ENCODE peak calls at places on chromosome X, in nine cellular contexts. Z is GM23338, H is spleen, R is GM12878, J is prostate gland, U is HCT116, N is breast epithelium, F is SK-N-SH, Q is stomach. G is an unnamed sample.

GRCh38 chrX:17500145-17500579 is 125.2 kb downstream of the NHS start:
- DNase-seq in Z (no peak), H (no peak), R (no peak), J (no peak), U (peak), N (no peak), F (no peak), Q (peak), G (no peak)

GRCh38 chrX:102950908-102951866 is 14.1 kb downstream of the RAB40AL start:
- DNase-seq in Z (peak), H (no peak), R (no peak), J (peak), U (peak), N (no peak), F (peak), Q (peak), G (peak)

GRCh38 chrX:51098046-51098445 is 187.5 kb downstream of the BMP15 start:
- DNase-seq in Z (no peak), H (no peak), R (no peak), J (no peak), U (no peak), N (no peak), F (no peak), Q (no peak), G (no peak)

GRCh38 chrX:48493890-48494364 is 14.9 kb upstream of the PORCN start:
- DNase-seq in Z (peak), H (peak), R (no peak), J (no peak), U (peak), N (no peak), F (no peak), Q (peak), G (no peak)

GRCh38 chrX:13050151-13050550 is 5.7 kb upstream of the FAM9C start:
- DNase-seq in Z (no peak), H (no peak), R (no peak), J (no peak), U (no peak), N (no peak), F (no peak), Q (no peak), G (no peak)

GRCh38 chrX:5122181-5122678 is 1106.4 kb downstream of the NLGN4X start:
- DNase-seq in Z (no peak), H (no peak), R (no peak), J (no peak), U (no peak), N (no peak), F (no peak), Q (no peak), G (no peak)

GRCh38 chrX:46965125-46965758 is 53.0 kb downstream of the JADE3 start:
- DNase-seq in Z (no peak), H (no peak), R (no peak), J (no peak), U (no peak), N (no peak), F (no peak), Q (no peak), G (no peak)

GRCh38 chrX:68685722-68686683 is 38.5 kb downstream of the STARD8 start:
- DNase-seq in Z (peak), H (peak), R (no peak), J (no peak), U (no peak), N (no peak), F (peak), Q (no peak), G (peak)

GRCh38 chrX:148500428-148501120 is at the start of gene AFF2:
- DNase-seq in Z (peak), H (peak), R (no peak), J (no peak), U (no peak), N (no peak), F (peak), Q (peak), G (peak)

GRCh38 chrX:118536687-118537461 is 41.3 kb downstream of the DOCK11 start:
- DNase-seq in Z (peak), H (no peak), R (peak), J (no peak), U (no peak), N (no peak), F (peak), Q (no peak), G (no peak)

GRCh38 chrX:25105251-25105650 is 89.5 kb upstream of the ARX start:
- DNase-seq in Z (peak), H (no peak), R (no peak), J (no peak), U (no peak), N (no peak), F (no peak), Q (no peak), G (no peak)

GRCh38 chrX:6732101-6732500 is 197.2 kb upstream of the VCX3A start:
- DNase-seq in Z (no peak), H (no peak), R (peak), J (no peak), U (no peak), N (no peak), F (no peak), Q (no peak), G (no peak)

GRCh38 chrX:2609431-2610238 is 81.5 kb upstream of the CD99 start:
- DNase-seq in Z (peak), H (no peak), R (no peak), J (no peak), U (no peak), N (no peak), F (no peak), Q (no peak), G (no peak)

GRCh38 chrX:110210417-110211139 is 107.3 kb downstream of the AMMECR1 start:
- DNase-seq in Z (no peak), H (no peak), R (no peak), J (no peak), U (peak), N (no peak), F (no peak), Q (no peak), G (no peak)

GRCh38 chrX:72247206-72247944 is 8.5 kb upstream of the ERCC6L start:
- DNase-seq in Z (no peak), H (no peak), R (no peak), J (no peak), U (no peak), N (no peak), F (no peak), Q (peak), G (no peak)

GRCh38 chrX:76148753-76149152 is 24.1 kb upstream of the PBDC1 start:
- DNase-seq in Z (peak), H (peak), R (peak), J (peak), U (no peak), N (peak), F (no peak), Q (no peak), G (peak)

GRCh38 chrX:83759872-83760271 is 101.1 kb upstream of the CYLC1 start:
- DNase-seq in Z (peak), H (no peak), R (no peak), J (no peak), U (no peak), N (no peak), F (peak), Q (no peak), G (no peak)

GRCh38 chrX:98412058-98412457 is 1528.3 kb downstream of the RPA4 start:
- DNase-seq in Z (no peak), H (no peak), R (no peak), J (no peak), U (no peak), N (no peak), F (no peak), Q (no peak), G (no peak)

GRCh38 chrX:129450123-129450522 is 73.2 kb downstream of the SMARCA1 start:
- DNase-seq in Z (no peak), H (no peak), R (no peak), J (no peak), U (no peak), N (no peak), F (no peak), Q (no peak), G (no peak)

GRCh38 chrX:119784747-119785446 is 6.5 kb downstream of the RPL39 start:
- DNase-seq in Z (peak), H (peak), R (no peak), J (no peak), U (no peak), N (no peak), F (peak), Q (peak), G (no peak)

GRCh38 chrX:48956728-48957414 is 536 bp downstream of the OTUD5 start:
- DNase-seq in Z (no peak), H (peak), R (no peak), J (peak), U (no peak), N (no peak), F (no peak), Q (peak), G (peak)

GRCh38 chrX:13235930-13236329 is 83.9 kb downstream of the ATXN3L start:
- DNase-seq in Z (no peak), H (no peak), R (no peak), J (no peak), U (no peak), N (no peak), F (no peak), Q (no peak), G (no peak)

GRCh38 chrX:31237189-31237588 is 165.3 kb upstream of the FTHL17 start:
- DNase-seq in Z (no peak), H (no peak), R (no peak), J (no peak), U (no peak), N (no peak), F (no peak), Q (no peak), G (no peak)

GRCh38 chrX:123818243-123818642 is 41.6 kb upstream of the XIAP start:
- DNase-seq in Z (no peak), H (no peak), R (no peak), J (no peak), U (no peak), N (no peak), F (no peak), Q (peak), G (no peak)

GRCh38 chrX:115399306-115399705 is 109.8 kb downstream of the LUZP4 start:
- DNase-seq in Z (no peak), H (no peak), R (no peak), J (no peak), U (no peak), N (no peak), F (no peak), Q (no peak), G (no peak)

GRCh38 chrX:136030357-136031225 is 45.4 kb downstream of the SLC9A6 start:
- DNase-seq in Z (no peak), H (no peak), R (no peak), J (no peak), U (no peak), N (no peak), F (no peak), Q (no peak), G (no peak)

GRCh38 chrX:2351999-2352995 is 148.5 kb downstream of the DHRSX start:
- DNase-seq in Z (no peak), H (no peak), R (no peak), J (no peak), U (no peak), N (no peak), F (no peak), Q (no peak), G (no peak)

GRCh38 chrX:13826770-13827169 is 9.9 kb upstream of the GPM6B start:
- DNase-seq in Z (no peak), H (no peak), R (no peak), J (no peak), U (no peak), N (no peak), F (no peak), Q (no peak), G (no peak)

GRCh38 chrX:136121788-136122187 is 25.5 kb upstream of the FHL1 start:
- DNase-seq in Z (no peak), H (no peak), R (no peak), J (no peak), U (no peak), N (no peak), F (no peak), Q (no peak), G (no peak)

GRCh38 chrX:73903941-73904340 is 340.9 kb downstream of the CHIC1 start:
- DNase-seq in Z (no peak), H (no peak), R (no peak), J (no peak), U (no peak), N (no peak), F (no peak), Q (no peak), G (no peak)

GRCh38 chrX:129115935-129116334 is 407.4 kb downstream of the SMARCA1 start:
- DNase-seq in Z (no peak), H (no peak), R (no peak), J (no peak), U (no peak), N (no peak), F (no peak), Q (no peak), G (no peak)

GRCh38 chrX:74505437-74505836 is 84.1 kb downstream of the SLC16A2 start:
- DNase-seq in Z (no peak), H (no peak), R (no peak), J (no peak), U (no peak), N (no peak), F (no peak), Q (no peak), G (no peak)

GRCh38 chrX:47595701-47596655 is 13.7 kb downstream of the TIMP1 start:
- DNase-seq in Z (no peak), H (no peak), R (no peak), J (no peak), U (no peak), N (no peak), F (no peak), Q (no peak), G (no peak)

GRCh38 chrX:84187501-84188319 is at the start of gene RPS6KA6:
- DNase-seq in Z (peak), H (peak), R (no peak), J (peak), U (no peak), N (no peak), F (peak), Q (no peak), G (no peak)

GRCh38 chrX:29555465-29556091 is 659.8 kb upstream of the MAGEB2 start:
- DNase-seq in Z (no peak), H (no peak), R (peak), J (no peak), U (no peak), N (no peak), F (no peak), Q (no peak), G (no peak)
- TF ChIP-seq POLR2AphosphoS5 in Z (no peak), H (no peak), R (peak), J (no peak), U (no peak), N (no peak), F (no peak), Q (no peak), G (no peak)

DNA sequence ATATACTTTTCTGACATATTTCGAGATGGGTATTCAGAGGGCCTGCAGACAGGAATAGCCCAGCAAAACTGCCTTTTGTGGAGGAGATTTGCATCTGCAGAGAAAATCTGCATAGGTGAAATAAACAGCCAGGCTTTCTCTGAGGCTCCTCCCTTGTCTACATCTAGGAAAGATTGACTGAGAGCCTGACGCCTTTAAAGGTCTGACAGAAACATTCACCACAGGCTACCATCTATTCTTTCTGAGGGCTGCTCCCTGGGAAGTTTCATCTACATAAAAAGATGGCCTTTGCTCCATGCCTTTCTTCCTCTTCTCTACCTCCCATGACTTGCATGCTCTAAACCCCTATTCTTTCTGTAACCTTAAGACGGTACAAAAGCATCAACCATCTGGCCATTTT is 55.0 kb upstream of the AP1S2 start:
- DNase-seq in Z (peak), H (no peak), R (no peak), J (no peak), U (no peak), N (no peak), F (no peak), Q (no peak), G (no peak)
- TF ChIP-seq POLR2AphosphoS5 in Z (no peak), H (no peak), R (no peak), J (no peak), U (no peak), N (no peak), F (no peak), Q (no peak), G (no peak)

GRCh38 chrX:154360155-154360713 is 14.2 kb downstream of the FLNA start:
- DNase-seq in Z (no peak), H (no peak), R (no peak), J (no peak), U (no peak), N (no peak), F (no peak), Q (no peak), G (no peak)

GRCh38 chrX:154357205-154357604 is 17.2 kb downstream of the FLNA start:
- DNase-seq in Z (no peak), H (no peak), R (no peak), J (no peak), U (no peak), N (no peak), F (no peak), Q (no peak), G (no peak)

GRCh38 chrX:154358011-154358410 is 16.4 kb downstream of the FLNA start:
- DNase-seq in Z (no peak), H (no peak), R (no peak), J (no peak), U (no peak), N (no peak), F (no peak), Q (no peak), G (no peak)

GRCh38 chrX:154358829-154359228 is 15.6 kb downstream of the FLNA start:
- DNase-seq in Z (no peak), H (no peak), R (no peak), J (no peak), U (no peak), N (no peak), F (no peak), Q (no peak), G (peak)

DNA sequence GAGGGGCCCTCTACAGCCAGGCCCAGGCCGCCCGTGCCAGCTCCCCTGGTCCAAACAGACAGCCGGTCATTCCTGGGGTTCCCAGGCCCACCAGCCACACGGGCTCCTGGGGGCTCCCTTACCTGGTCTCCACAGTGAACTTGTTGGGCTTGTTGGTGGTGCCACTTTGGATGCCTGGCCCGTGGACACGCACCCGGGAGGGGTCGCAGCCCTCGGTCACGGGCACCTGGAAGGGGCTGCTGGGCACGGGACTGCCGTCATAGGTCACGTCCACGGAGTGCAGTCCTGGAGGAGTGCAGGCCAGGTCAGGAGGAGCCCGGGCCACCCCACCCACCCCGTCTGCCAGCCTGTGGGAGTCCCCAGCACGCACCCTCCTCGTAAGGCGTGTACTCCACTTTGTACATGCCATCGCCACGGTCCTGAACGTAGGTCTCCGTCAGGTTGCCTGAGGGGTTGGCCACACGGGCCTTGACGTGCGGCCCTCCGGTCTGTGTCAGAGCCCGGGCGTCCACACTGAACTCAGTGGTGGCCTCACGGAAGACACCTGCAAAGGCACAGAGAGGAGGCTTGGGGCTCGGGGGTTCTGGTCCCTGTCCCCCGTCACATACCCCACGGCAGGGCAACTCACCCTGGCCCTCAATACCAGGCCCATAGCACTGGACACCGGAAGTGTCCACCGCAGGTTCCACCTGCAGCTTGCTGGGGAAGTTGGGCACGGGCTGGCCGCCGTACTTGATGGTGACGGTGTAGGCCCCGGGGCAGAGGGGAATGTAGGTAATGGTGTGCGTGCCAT is 14.9 kb downstream of the FLNA start:
- DNase-seq in Z (no peak), H (no peak), R (no peak), J (no peak), U (no peak), N (no peak), F (no peak), Q (no peak), G (peak)
- TF ChIP-seq POLR2AphosphoS5 in Z (no peak), H (peak), R (no peak), J (no peak), U (no peak), N (no peak), F (no peak), Q (no peak), G (no peak)

DNA sequence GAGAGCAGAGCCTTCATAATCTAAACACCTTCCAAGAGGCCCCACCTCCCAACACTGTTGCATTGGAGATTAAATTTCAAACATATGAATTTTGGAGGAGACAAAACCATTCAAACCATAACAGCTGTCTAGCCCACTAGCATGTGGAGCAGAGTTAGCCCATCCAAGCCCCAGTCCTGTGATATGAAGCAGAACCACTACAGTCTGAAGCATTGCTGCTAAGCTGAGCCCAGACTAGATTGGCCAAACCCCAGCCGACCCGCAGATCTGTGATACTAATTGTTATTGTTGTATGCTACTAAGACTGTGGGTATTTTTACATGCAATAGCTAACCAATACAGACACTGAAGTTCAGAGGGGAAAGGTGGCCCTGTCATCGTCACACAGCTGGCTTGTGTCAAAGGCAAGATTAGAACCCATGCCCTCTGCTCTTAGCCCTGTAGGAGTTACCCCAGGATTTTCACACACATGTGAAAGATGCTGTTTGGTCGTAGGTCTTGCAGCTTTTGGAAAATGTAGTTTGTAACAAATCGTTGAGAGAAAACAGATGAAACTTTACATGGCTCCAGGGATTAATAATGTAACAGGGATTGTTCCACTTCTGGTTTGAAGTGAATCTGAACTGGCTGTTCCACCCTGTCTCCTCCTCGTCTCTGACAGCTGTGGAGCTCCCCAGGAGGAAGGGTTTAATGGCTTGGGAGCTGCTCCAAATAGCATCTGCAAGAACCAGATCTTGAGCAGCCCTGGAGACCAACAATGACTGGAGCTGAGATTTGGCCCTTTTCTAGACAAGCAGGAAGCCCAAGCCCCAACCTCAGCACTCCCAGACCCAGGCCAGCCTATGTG is 517.5 kb downstream of the MID1IP1 start:
- DNase-seq in Z (no peak), H (no peak), R (no peak), J (no peak), U (no peak), N (no peak), F (no peak), Q (no peak), G (no peak)
- TF ChIP-seq POLR2AphosphoS5 in Z (no peak), H (no peak), R (no peak), J (no peak), U (no peak), N (no peak), F (no peak), Q (no peak), G (no peak)

GRCh38 chrX:87572911-87573310 is 55.3 kb downstream of the KLHL4 start:
- DNase-seq in Z (no peak), H (no peak), R (no peak), J (no peak), U (no peak), N (no peak), F (no peak), Q (no peak), G (no peak)

GRCh38 chrX:87571965-87572364 is 54.4 kb downstream of the KLHL4 start:
- DNase-seq in Z (no peak), H (no peak), R (no peak), J (no peak), U (no peak), N (no peak), F (no peak), Q (no peak), G (no peak)
- TF ChIP-seq POLR2AphosphoS5 in Z (no peak), H (no peak), R (no peak), J (no peak), U (no peak), N (no peak), F (no peak), Q (no peak), G (no peak)

DNA sequence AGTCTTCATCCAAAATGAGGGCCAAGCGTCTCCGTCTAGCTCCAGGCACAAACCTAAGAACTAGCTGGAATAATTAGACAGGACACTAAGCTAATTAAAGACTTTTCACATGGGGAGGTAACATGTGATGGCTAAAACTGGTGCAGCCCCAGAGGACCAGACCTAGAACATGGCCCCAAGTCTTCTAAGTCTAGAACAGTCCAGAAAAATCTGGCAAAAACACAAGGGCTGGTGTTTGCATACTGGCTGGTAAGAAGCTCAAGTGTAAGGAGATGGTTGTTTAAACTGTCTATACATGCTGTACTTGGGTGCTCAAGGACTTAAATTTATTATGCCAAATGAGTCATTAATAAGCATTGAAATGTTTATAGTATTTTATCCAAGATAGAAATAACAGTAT is 10.0 kb downstream of the SH3KBP1 start:
- DNase-seq in Z (no peak), H (no peak), R (no peak), J (no peak), U (no peak), N (no peak), F (no peak), Q (no peak), G (no peak)
- TF ChIP-seq POLR2AphosphoS5 in Z (no peak), H (no peak), R (no peak), J (no peak), U (no peak), N (no peak), F (no peak), Q (no peak), G (no peak)

G was measured in HL-60.